ENCODE peak calls at places on chromosomes 11 and 22, in ten cellular contexts. A is lower lobe of right lung; E is tibial nerve; Q is right lobe of liver; H is cardiac muscle cell; X is CD8-positive, alpha-beta T cell; B is RWPE1; P is stomach; T is neural progenitor cell; L is PC-9. R is an unnamed sample.

GRCh38 chr11:119144825-119145476 is 3.9 kb upstream of the ABCG4 start:
- DNase-seq in A (peak; percentile 65), E (peak; percentile 67), Q (peak; percentile 63), H (peak; percentile 79), X (no peak), B (peak; percentile 88), P (peak; percentile 69), T (peak; percentile 88), L (peak; percentile 63), R (no peak)

GRCh38 chr11:73283316-73284035 is 11.3 kb downstream of the P2RY6 start:
- DNase-seq in A (no peak), E (no peak), Q (no peak), H (no peak), X (no peak), B (no peak), P (no peak), T (no peak), L (no peak), R (no peak)

GRCh38 chr11:95289378-95289777 is 58.4 kb upstream of the SESN3 start:
- DNase-seq in A (no peak), E (no peak), Q (no peak), H (no peak), X (no peak), B (peak; percentile 89), P (no peak), T (no peak), L (no peak), R (no peak)

GRCh38 chr22:27775698-27776409 is 25.7 kb downstream of the MN1 start:
- DNase-seq in A (no peak), E (no peak), Q (no peak), H (no peak), X (no peak), B (no peak), P (no peak), T (peak; percentile 72), L (no peak), R (no peak)

GRCh38 chr11:75184757-75185156 is 33.9 kb downstream of the SLCO2B1 start:
- DNase-seq in A (no peak), E (no peak), Q (no peak), H (no peak), X (no peak), B (no peak), P (no peak), T (no peak), L (no peak), R (no peak)

GRCh38 chr11:20360650-20361049 is 2.9 kb upstream of the HTATIP2 start:
- DNase-seq in A (no peak), E (no peak), Q (peak; percentile 60), H (peak; percentile 60), X (no peak), B (no peak), P (peak; percentile 38), T (no peak), L (peak; percentile 26), R (peak; percentile 3)

GRCh38 chr22:24768537-24769374 is 5.8 kb downstream of the PIWIL3 start:
- DNase-seq in A (peak; percentile 58), E (peak; percentile 76), Q (peak; percentile 60), H (peak; percentile 85), X (peak; percentile 29), B (peak; percentile 34), P (peak; percentile 81), T (peak; percentile 78), L (peak; percentile 48), R (no peak)

GRCh38 chr11:47917643-47918369 is 62.6 kb upstream of the PTPRJ start:
- DNase-seq in A (peak; percentile 92), E (peak; percentile 74), Q (peak; percentile 54), H (peak; percentile 100), X (no peak), B (peak; percentile 37), P (peak; percentile 52), T (no peak), L (peak; percentile 92), R (no peak)

GRCh38 chr11:76694664-76695063 is 24.1 kb upstream of the LRRC32 start:
- DNase-seq in A (no peak), E (no peak), Q (no peak), H (peak; percentile 53), X (no peak), B (no peak), P (no peak), T (no peak), L (no peak), R (no peak)

GRCh38 chr11:26765323-26765722 is 43.5 kb upstream of the SLC5A12 start:
- DNase-seq in A (no peak), E (no peak), Q (peak; percentile 46), H (peak; percentile 34), X (no peak), B (no peak), P (no peak), T (no peak), L (no peak), R (no peak)

GRCh38 chr11:30435488-30435887 is 112.6 kb downstream of the ARL14EP start:
- DNase-seq in A (no peak), E (no peak), Q (no peak), H (no peak), X (no peak), B (no peak), P (no peak), T (no peak), L (no peak), R (no peak)

GRCh38 chr11:62593434-62594044 is 2.2 kb upstream of the TUT1 start:
- DNase-seq in A (peak; percentile 90), E (peak; percentile 80), Q (peak; percentile 77), H (peak; percentile 86), X (peak; percentile 61), B (peak; percentile 47), P (peak; percentile 87), T (peak; percentile 88), L (peak; percentile 76), R (peak; percentile 64)

GRCh38 chr11:47991266-47991830 is 11.0 kb downstream of the PTPRJ start:
- DNase-seq in A (peak; percentile 55), E (no peak), Q (no peak), H (no peak), X (no peak), B (no peak), P (peak; percentile 64), T (peak; percentile 26), L (peak; percentile 70), R (no peak)

GRCh38 chr11:81444306-81444705 is 1289.4 kb downstream of the FAM181B start:
- DNase-seq in A (no peak), E (no peak), Q (no peak), H (no peak), X (no peak), B (no peak), P (no peak), T (peak; percentile 34), L (no peak), R (no peak)
- TF ChIP-seq CTCF in A (no peak), E (no peak), Q (no peak), H (no peak), X (no peak), B (no peak), P (no peak), T (peak; percentile 55), L (peak; percentile 16), R (no peak)

GRCh38 chr11:1510928-1511327 is 24.3 kb upstream of the MOB2 start:
- DNase-seq in A (no peak), E (no peak), Q (no peak), H (no peak), X (no peak), B (no peak), P (no peak), T (no peak), L (no peak), R (no peak)
- H3K27ac ChIP-seq in A (no peak overlapping the region), E (no peak overlapping the region), Q (no peak overlapping the region), H (no peak overlapping the region), X (no peak overlapping the region), B (peak overlapping the region; percentile 41), P (no peak overlapping the region), T (no peak overlapping the region), L (no peak overlapping the region), R (no peak overlapping the region)

DNA sequence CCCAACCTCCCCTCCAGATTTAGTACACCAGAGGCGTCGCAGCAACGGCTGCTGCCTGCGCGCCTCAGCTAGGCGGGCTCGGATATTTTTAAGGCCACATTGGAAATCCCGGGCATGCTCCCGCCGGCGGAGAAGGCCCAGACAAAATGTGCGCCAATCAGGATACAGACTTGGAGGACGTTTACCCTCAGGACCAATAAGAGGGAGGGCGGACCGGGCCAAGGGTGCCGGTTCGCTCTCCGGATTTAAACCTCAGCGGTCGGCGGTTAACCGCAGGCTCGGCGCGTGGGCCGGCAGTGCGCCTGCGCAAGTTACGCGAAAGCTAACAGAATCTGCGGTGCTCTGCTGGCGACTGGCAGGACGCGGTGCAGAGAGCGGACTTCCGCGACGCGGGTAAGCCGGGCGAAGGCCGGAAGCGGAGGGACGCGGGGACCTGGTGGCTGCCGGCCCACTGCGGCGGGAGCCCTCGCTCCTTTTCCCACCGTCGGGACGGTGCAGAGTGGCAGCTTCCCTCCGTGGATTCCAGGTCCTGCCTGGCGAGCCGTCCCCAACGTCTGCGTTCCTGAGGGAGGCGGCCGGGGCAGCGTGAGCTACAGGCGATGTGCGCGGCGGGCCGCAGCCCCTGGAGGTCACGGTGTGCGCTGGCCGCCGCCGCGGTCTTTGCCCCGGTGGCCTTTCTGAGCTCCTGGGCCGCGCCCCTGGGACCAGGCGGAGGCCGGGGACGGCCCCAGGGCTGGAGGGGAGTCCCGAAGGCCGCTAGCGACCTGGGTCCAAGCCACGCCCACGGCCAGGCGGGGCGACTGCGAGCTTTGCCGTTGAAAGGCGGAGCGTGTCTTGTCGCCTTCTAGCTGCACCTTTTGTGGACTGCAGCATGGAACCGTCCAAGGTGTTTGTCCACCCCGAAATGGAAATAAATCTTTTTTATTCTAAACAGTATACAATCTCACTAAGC is at the start of gene HYLS1:
- DNase-seq in A (peak; percentile 96), E (peak; percentile 87), Q (peak; percentile 96), H (peak; percentile 99), X (peak; percentile 88), B (peak; percentile 88), P (peak; percentile 95), T (peak; percentile 90), L (peak; percentile 94), R (peak; percentile 89)
- TF ChIP-seq CTCF in A (no peak), E (no peak), Q (peak; percentile 52), H (peak; percentile 10), X (no peak), B (peak; percentile 25), P (peak; percentile 34), T (peak; percentile 26), L (no peak), R (no peak)

GRCh38 chr11:61415381-61415780 is 14.4 kb downstream of the CPSF7 start:
- DNase-seq in A (no peak), E (no peak), Q (no peak), H (no peak), X (no peak), B (no peak), P (no peak), T (no peak), L (no peak), R (no peak)

GRCh38 chr11:61413496-61413895 is 16.3 kb downstream of the CPSF7 start:
- DNase-seq in A (no peak), E (no peak), Q (no peak), H (peak; percentile 8), X (no peak), B (no peak), P (no peak), T (no peak), L (no peak), R (no peak)

GRCh38 chr11:61414547-61414946 is 15.2 kb downstream of the CPSF7 start:
- DNase-seq in A (no peak), E (no peak), Q (no peak), H (no peak), X (no peak), B (no peak), P (no peak), T (no peak), L (no peak), R (no peak)

GRCh38 chr11:61417670-61418069 is 12.1 kb downstream of the CPSF7 start:
- DNase-seq in A (no peak), E (no peak), Q (no peak), H (peak; percentile 44), X (no peak), B (no peak), P (no peak), T (no peak), L (no peak), R (no peak)

GRCh38 chr11:61418136-61418535 is 11.6 kb downstream of the CPSF7 start:
- DNase-seq in A (no peak), E (no peak), Q (no peak), H (no peak), X (no peak), B (no peak), P (no peak), T (no peak), L (no peak), R (no peak)
- H3K27ac ChIP-seq in A (peak overlapping the region; percentile 53), E (no peak overlapping the region), Q (no peak overlapping the region), H (peak overlapping the region; percentile 30), X (no peak overlapping the region), B (no peak overlapping the region), P (no peak overlapping the region), T (no peak overlapping the region), L (peak overlapping the region; percentile 0), R (no peak overlapping the region)